ENCODE peak calls at places on chromosomes 1 and 21, in five cellular contexts. E, U, H, O and F are unnamed samples.

GRCh38 chr1:94806451-94806861 is 13.7 kb upstream of the SLC44A3 start:
- DNase-seq in E (no peak), O (peak), H (no peak), U (no peak), F (no peak)

GRCh38 chr1:32651461-32652073 is 559 bp downstream of the RBBP4 start:
- DNase-seq in E (no peak), U (no peak), H (no peak), O (no peak), F (no peak)

GRCh38 chr1:31412732-31413404 is at the start of gene SERINC2:
- DNase-seq in E (peak), U (peak), O (no peak), H (no peak), F (no peak)

GRCh38 chr1:42456754-42457089 is 379 bp downstream of the PPCS start:
- DNase-seq in O (peak), H (peak), E (peak), U (no peak), F (peak)

GRCh38 chr1:98130406-98130805 is 209.6 kb upstream of the DPYD start:
- DNase-seq in E (no peak), U (no peak), H (no peak), O (no peak), F (no peak)

GRCh38 chr1:195908121-195908520 is 700.1 kb downstream of the KCNT2 start:
- DNase-seq in E (no peak), U (no peak), O (peak), H (peak), F (no peak)

GRCh38 chr21:42039470-42039901 is 29.3 kb upstream of the ZBTB21 start:
- DNase-seq in U (no peak), O (peak), E (no peak), H (peak), F (no peak)

GRCh38 chr1:184215274-184215925 is 163.9 kb downstream of the TSEN15 start:
- DNase-seq in E (no peak), H (no peak), O (no peak), U (no peak), F (no peak)

GRCh38 chr1:16236091-16236494 is 890 bp downstream of the CPLANE2 start:
- DNase-seq in U (peak), E (peak), H (peak), O (no peak), F (no peak)

GRCh38 chr1:32393136-32393535 is 1.1 kb downstream of the BSDC1 start:
- DNase-seq in O (peak), E (no peak), H (no peak), U (no peak), F (no peak)

GRCh38 chr21:40466893-40467483 is 380.0 kb downstream of the DSCAM start:
- DNase-seq in U (peak), H (peak), E (no peak), O (no peak), F (no peak)

GRCh38 chr1:31605908-31606427 is 11.5 kb upstream of the HCRTR1 start:
- DNase-seq in H (peak), O (peak), E (no peak), U (no peak), F (peak)

GRCh38 chr1:159869607-159870006 is 7.2 kb upstream of the VSIG8 start:
- DNase-seq in U (no peak), H (no peak), O (no peak), E (no peak), F (no peak)

GRCh38 chr21:34736116-34736870 is 67.5 kb downstream of the CLIC6 start:
- DNase-seq in E (no peak), O (peak), H (no peak), U (no peak), F (no peak)

GRCh38 chr21:26388731-26389231 is 184.3 kb downstream of the CYYR1 start:
- DNase-seq in H (peak), E (no peak), O (peak), U (no peak), F (no peak)

GRCh38 chr1:205285391-205286101 is 36.0 kb downstream of the NUAK2 start:
- DNase-seq in U (no peak), H (no peak), O (no peak), E (no peak), F (peak)

GRCh38 chr1:165403835-165404482 is 41.0 kb downstream of the RXRG start:
- DNase-seq in E (no peak), H (peak), U (peak), O (no peak), F (no peak)

GRCh38 chr21:21714396-21714795 is 716.2 kb downstream of the NCAM2 start:
- DNase-seq in O (peak), E (no peak), U (no peak), H (peak), F (no peak)

GRCh38 chr21:41170442-41170841 is 2.5 kb downstream of the BACE2 start:
- DNase-seq in O (peak), E (peak), H (peak), U (peak), F (no peak)

GRCh38 chr1:119674835-119675289 is 26.8 kb upstream of the ZNF697 start:
- DNase-seq in H (peak), E (peak), O (peak), U (no peak), F (no peak)

GRCh38 chr1:52670599-52670998 is 27.5 kb downstream of the COA7 start:
- DNase-seq in H (no peak), U (no peak), O (no peak), E (no peak), F (no peak)

GRCh38 chr1:115949156-115949555 is 27.2 kb upstream of the SLC22A15 start:
- DNase-seq in H (peak), U (no peak), O (peak), E (no peak), F (no peak)

GRCh38 chr1:220747426-220748090 is 564 bp upstream of the MTARC2 start:
- DNase-seq in U (no peak), E (no peak), O (no peak), H (no peak), F (no peak)

GRCh38 chr1:209704584-209704983 is at the start of gene HSD11B1:
- DNase-seq in O (peak), U (no peak), H (no peak), E (peak), F (no peak)

GRCh38 chr1:7659514-7659913 is 111.6 kb upstream of the VAMP3 start:
- DNase-seq in U (no peak), E (no peak), O (no peak), H (no peak), F (no peak)

GRCh38 chr1:42035205-42035829 is 116.6 kb upstream of the HIVEP3 start:
- DNase-seq in U (peak), O (peak), E (peak), H (no peak), F (no peak)

GRCh38 chr1:30284728-30285460 is 438.5 kb downstream of the MATN1 start:
- DNase-seq in O (no peak), U (no peak), H (no peak), E (peak), F (no peak)

GRCh38 chr1:30284226-30284625 is 439.2 kb downstream of the MATN1 start:
- DNase-seq in E (no peak), H (no peak), U (no peak), O (no peak), F (no peak)

GRCh38 chr1:30286984-30287839 is 436.2 kb downstream of the MATN1 start:
- DNase-seq in H (no peak), U (no peak), O (no peak), E (peak), F (no peak)

GRCh38 chr1:30286241-30286983 is 437.0 kb downstream of the MATN1 start:
- DNase-seq in O (no peak), E (peak), H (no peak), U (no peak), F (no peak)

DNA sequence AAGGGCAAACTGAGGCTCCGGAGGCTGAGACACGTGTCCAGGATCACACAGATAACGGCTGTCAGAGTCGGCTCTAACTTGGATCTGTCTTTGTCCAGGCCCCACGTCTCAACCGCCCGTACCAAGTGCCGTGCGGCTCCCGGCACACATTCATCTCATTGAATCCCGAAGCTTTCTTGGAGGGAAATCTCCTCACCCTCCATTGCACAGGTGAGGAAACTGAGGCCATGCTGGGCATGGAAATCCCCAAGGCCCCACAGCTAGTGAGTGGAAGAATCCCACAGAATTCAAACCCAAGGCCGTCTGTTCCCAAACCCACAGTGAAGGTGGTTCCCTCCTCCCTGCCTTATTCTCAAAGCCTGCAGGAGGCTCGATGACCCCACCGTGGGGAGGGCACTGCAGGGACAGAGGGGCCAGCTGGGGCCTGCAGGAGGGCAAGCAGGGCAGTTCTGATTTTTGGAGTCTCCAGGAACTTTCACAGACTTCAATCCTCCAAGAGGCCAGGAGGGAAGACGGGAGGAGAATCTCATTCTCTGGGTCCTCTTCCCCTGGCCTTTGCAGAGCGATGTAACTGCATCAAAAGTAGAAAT is 437.8 kb downstream of the MATN1 start:
- DNase-seq in H (no peak), E (peak), O (no peak), U (no peak), F (no peak)
- H3K4me3 ChIP-seq in H (no peak), E (no peak), O (no peak), U (no peak), F (no peak)

DNA sequence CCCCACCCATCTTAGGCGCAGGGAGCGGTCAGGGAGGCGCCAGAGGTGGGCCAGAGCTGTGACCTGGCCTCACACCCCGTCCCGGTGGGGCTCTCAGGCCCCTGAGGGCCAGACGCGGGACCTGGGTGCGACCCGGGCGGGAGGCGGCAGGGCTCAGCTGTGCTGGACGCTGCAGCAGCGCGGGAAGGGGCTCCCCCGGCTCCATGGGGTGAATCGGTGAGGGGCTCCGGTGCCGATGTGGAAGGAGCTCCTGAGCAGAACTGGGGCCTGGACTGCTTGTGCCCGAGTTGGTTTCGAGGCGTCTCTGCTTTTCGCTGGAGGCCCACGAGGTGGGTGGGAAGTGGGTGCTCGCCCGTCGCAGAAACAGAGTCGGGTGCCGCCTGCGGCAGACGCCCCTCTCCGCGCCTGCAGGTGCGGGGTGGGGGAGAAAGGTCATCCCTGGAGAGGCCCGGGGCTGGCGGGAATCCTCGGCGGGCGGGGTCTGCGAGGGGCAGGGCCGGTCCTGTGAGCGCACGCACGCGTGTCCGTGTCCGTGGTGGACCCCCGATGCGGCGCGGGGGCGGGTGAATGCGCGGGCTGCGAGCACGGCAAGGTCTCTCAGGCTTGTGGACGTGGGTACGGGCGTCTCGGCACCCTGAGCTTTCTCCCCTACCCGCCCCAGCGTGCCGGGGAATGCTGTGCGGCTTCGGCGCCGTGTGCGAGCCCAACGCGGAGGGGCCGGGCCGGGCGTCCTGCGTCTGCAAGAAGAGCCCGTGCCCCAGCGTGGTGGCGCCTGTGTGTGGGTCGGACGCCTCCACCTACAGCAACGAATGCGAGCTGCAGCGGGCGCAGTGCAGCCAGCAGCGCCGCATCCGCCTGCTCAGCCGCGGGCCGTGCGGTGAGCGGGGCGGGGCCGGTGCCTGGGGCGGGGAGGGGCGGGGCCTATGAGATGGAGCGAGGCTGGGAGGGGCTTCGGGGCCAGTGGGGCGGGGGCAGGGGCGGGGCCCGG is 20.4 kb downstream of the AGRN start:
- DNase-seq in O (peak), H (peak), E (peak), U (peak), F (no peak)
- TF ChIP-seq CTCF in O (peak), H (peak), E (no peak), U (peak), F (no peak)

GRCh38 chr1:21292991-21293536 is 2.8 kb upstream of the ECE1 start:
- DNase-seq in O (no peak), U (no peak), E (no peak), H (no peak), F (peak)
- H3K4me3 ChIP-seq in O (no peak), U (no peak), E (no peak), H (no peak), F (peak)

GRCh38 chr1:231019711-231020110 is 20.3 kb downstream of the FAM89A start:
- DNase-seq in E (no peak), O (no peak), H (no peak), U (no peak), F (no peak)

GRCh38 chr1:231021540-231022031 is 18.5 kb downstream of the FAM89A start:
- DNase-seq in O (no peak), H (no peak), E (no peak), U (no peak), F (no peak)

GRCh38 chr1:231023150-231023549 is 16.9 kb downstream of the FAM89A start:
- DNase-seq in U (no peak), O (no peak), H (no peak), E (no peak), F (no peak)

GRCh38 chr1:231020816-231021215 is 19.2 kb downstream of the FAM89A start:
- DNase-seq in H (no peak), O (no peak), U (no peak), E (no peak), F (no peak)

GRCh38 chr1:231020139-231020601 is 19.9 kb downstream of the FAM89A start:
- DNase-seq in O (no peak), E (no peak), U (no peak), H (no peak), F (no peak)
- TF ChIP-seq CTCF in O (no peak), E (no peak), U (no peak), H (no peak), F (no peak)

GRCh38 chr1:151156515-151156819 is at the start of gene TNFAIP8L2:
- DNase-seq in E (peak), O (no peak), U (peak), H (no peak), F (peak)

GRCh38 chr1:151159373-151159772 is 2.9 kb downstream of the TNFAIP8L2 start:
- DNase-seq in U (no peak), H (no peak), O (no peak), E (no peak), F (no peak)

GRCh38 chr1:151158751-151159251 is 2.4 kb downstream of the TNFAIP8L2 start:
- DNase-seq in E (no peak), H (no peak), U (no peak), O (no peak), F (no peak)

GRCh38 chr1:151158311-151158710 is 1.9 kb downstream of the TNFAIP8L2 start:
- DNase-seq in U (no peak), H (no peak), E (no peak), O (no peak), F (no peak)

DNA sequence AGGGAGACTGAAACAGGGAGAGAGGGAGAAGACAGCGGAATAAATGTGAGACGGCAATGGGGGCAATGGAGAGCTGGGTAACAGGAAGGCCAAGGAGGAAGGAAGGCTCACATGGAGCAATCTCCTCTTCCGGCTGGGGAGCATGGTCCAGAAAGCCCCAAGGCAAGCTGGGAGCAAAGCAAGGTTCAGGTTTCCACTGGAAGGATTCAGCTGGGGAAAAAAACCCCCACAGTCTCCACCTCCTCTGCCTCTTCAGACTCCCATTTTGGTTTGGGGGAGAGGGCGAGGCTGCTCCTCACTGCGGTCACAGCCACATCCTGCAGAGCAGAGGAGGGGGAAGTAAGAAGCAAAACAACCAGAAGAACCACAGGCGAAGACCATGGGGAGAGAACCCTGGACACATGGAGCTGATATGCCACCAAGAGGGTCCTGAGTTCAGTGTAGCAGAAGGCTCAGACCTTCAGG is 650 bp downstream of the TNFAIP8L2 start:
- DNase-seq in U (no peak), O (no peak), H (no peak), E (no peak), F (no peak)
- H3K4me3 ChIP-seq in U (no peak), O (no peak), H (no peak), E (peak), F (peak)